ENCODE peak calls at places on chromosome 20, in four cellular contexts. One of them, this sample, is unnamed.

GRCh38 chr20:32524871-32525501 is 60.1 kb downstream of the NOL4L start:
- DNase-seq in LoVo: no peak
- DNase-seq in stimulated activated CD4-positive, alpha-beta T cell treated with anti-CD3 and anti-CD28 coated beads, Interleukin-1b, Interleukin-23, amount 100 ng/mL, for 24 hours: no peak
- DNase-seq in sciatic nerve: peak; percentile 85
- DNase-seq in this sample: peak; percentile 39

GRCh38 chr20:45315672-45316071 is 7.6 kb upstream of the MATN4 start:
- DNase-seq in LoVo: no peak
- DNase-seq in stimulated activated CD4-positive, alpha-beta T cell treated with anti-CD3 and anti-CD28 coated beads, Interleukin-1b, Interleukin-23, amount 100 ng/mL, for 24 hours: no peak
- DNase-seq in sciatic nerve: no peak
- DNase-seq in this sample: no peak

GRCh38 chr20:58471161-58471834 is 43.9 kb downstream of the APCDD1L start:
- DNase-seq in LoVo: no peak
- DNase-seq in stimulated activated CD4-positive, alpha-beta T cell treated with anti-CD3 and anti-CD28 coated beads, Interleukin-1b, Interleukin-23, amount 100 ng/mL, for 24 hours: no peak
- DNase-seq in sciatic nerve: no peak
- DNase-seq in this sample: no peak

GRCh38 chr20:25275813-25276532 is 28.1 kb downstream of the PYGB start:
- DNase-seq in LoVo: no peak
- DNase-seq in stimulated activated CD4-positive, alpha-beta T cell treated with anti-CD3 and anti-CD28 coated beads, Interleukin-1b, Interleukin-23, amount 100 ng/mL, for 24 hours: no peak
- DNase-seq in sciatic nerve: peak; percentile 53
- DNase-seq in this sample: no peak

GRCh38 chr20:32806356-32806755 is 13.4 kb upstream of the MAPRE1 start:
- DNase-seq in LoVo: no peak
- DNase-seq in stimulated activated CD4-positive, alpha-beta T cell treated with anti-CD3 and anti-CD28 coated beads, Interleukin-1b, Interleukin-23, amount 100 ng/mL, for 24 hours: no peak
- DNase-seq in sciatic nerve: no peak
- DNase-seq in this sample: no peak

GRCh38 chr20:58649288-58650180 is 1.5 kb upstream of the STX16 start:
- DNase-seq in LoVo: no peak
- DNase-seq in stimulated activated CD4-positive, alpha-beta T cell treated with anti-CD3 and anti-CD28 coated beads, Interleukin-1b, Interleukin-23, amount 100 ng/mL, for 24 hours: no peak
- DNase-seq in sciatic nerve: no peak
- DNase-seq in this sample: peak; percentile 21

GRCh38 chr20:18653736-18654447 is 66.0 kb downstream of the DTD1 start:
- DNase-seq in LoVo: no peak
- DNase-seq in stimulated activated CD4-positive, alpha-beta T cell treated with anti-CD3 and anti-CD28 coated beads, Interleukin-1b, Interleukin-23, amount 100 ng/mL, for 24 hours: no peak
- DNase-seq in sciatic nerve: no peak
- DNase-seq in this sample: no peak

GRCh38 chr20:53177687-53178086 is 205.5 kb downstream of the TSHZ2 start:
- DNase-seq in LoVo: no peak
- DNase-seq in stimulated activated CD4-positive, alpha-beta T cell treated with anti-CD3 and anti-CD28 coated beads, Interleukin-1b, Interleukin-23, amount 100 ng/mL, for 24 hours: no peak
- DNase-seq in sciatic nerve: no peak
- DNase-seq in this sample: no peak

GRCh38 chr20:4064118-4064962 is 49.0 kb upstream of the RNF24 start:
- DNase-seq in LoVo: peak; percentile 75
- DNase-seq in stimulated activated CD4-positive, alpha-beta T cell treated with anti-CD3 and anti-CD28 coated beads, Interleukin-1b, Interleukin-23, amount 100 ng/mL, for 24 hours: no peak
- DNase-seq in sciatic nerve: peak; percentile 94
- DNase-seq in this sample: peak; percentile 80

GRCh38 chr20:32289661-32290431 is 12.4 kb downstream of the KIF3B start:
- DNase-seq in LoVo: no peak
- DNase-seq in stimulated activated CD4-positive, alpha-beta T cell treated with anti-CD3 and anti-CD28 coated beads, Interleukin-1b, Interleukin-23, amount 100 ng/mL, for 24 hours: no peak
- DNase-seq in sciatic nerve: no peak
- DNase-seq in this sample: peak; percentile 90

This sample was measured in small intestine.